ENCODE peak calls at places on chromosomes 3 and 15, in five cellular contexts. Y is NT2/D1, I is suprapubic skin, D is right cardiac atrium, V is endothelial cell of umbilical vein. E is an unnamed sample. For H3K4me1, the result is how much of the 10 kb centered on the place peaks cover.

GRCh38 chr3:113707835-113708234 is 11.4 kb upstream of the USF3 start:
- DNase-seq in D (no peak), V (no peak), I (no peak), Y (no peak), E (no peak)

GRCh38 chr3:65953881-65954733 is 84.6 kb downstream of the MAGI1 start:
- DNase-seq in Y (no peak), I (no peak), D (peak), V (peak), E (no peak)

GRCh38 chr3:31180274-31180673 is 285.8 kb upstream of the GADL1 start:
- DNase-seq in I (no peak), D (no peak), V (no peak), Y (no peak), E (no peak)

GRCh38 chr3:56522374-56522773 is 34.6 kb upstream of the CCDC66 start:
- DNase-seq in I (no peak), D (no peak), V (no peak), Y (peak), E (no peak)

GRCh38 chr3:87006844-87007439 is 16.0 kb upstream of the VGLL3 start:
- DNase-seq in Y (no peak), V (no peak), I (no peak), D (no peak), E (no peak)

GRCh38 chr15:35852818-35853624 is 307.1 kb upstream of the DPH6 start:
- DNase-seq in D (no peak), I (no peak), Y (no peak), V (no peak), E (no peak)

GRCh38 chr15:77083381-77084160 is 12.7 kb upstream of the TSPAN3 start:
- DNase-seq in V (peak), I (no peak), D (peak), Y (no peak), E (peak)

GRCh38 chr15:100041380-100041779 is 300.4 kb downstream of the ADAMTS17 start:
- DNase-seq in I (no peak), D (no peak), V (no peak), Y (no peak), E (no peak)

GRCh38 chr15:81133782-81134461 is at the start of gene CFAP161:
- DNase-seq in V (peak), D (peak), I (peak), Y (peak), E (peak)

GRCh38 chr15:41233367-41233771 is 2.3 kb downstream of the CHP1 start:
- DNase-seq in Y (no peak), I (no peak), D (no peak), V (peak), E (no peak)

GRCh38 chr15:39287322-39288195 is 293.3 kb upstream of the THBS1 start:
- DNase-seq in D (no peak), Y (no peak), V (peak), I (no peak), E (no peak)

GRCh38 chr15:26665950-26666921 is 106.6 kb downstream of the GABRB3 start:
- DNase-seq in V (no peak), D (no peak), Y (peak), I (no peak), E (no peak)

GRCh38 chr3:78977073-78977472 is 790.7 kb downstream of the ROBO1 start:
- DNase-seq in V (peak), I (no peak), D (no peak), Y (no peak), E (no peak)

GRCh38 chr15:72116680-72117447 is 1.1 kb downstream of the MYO9A start:
- DNase-seq in I (peak), D (peak), V (peak), Y (no peak), E (no peak)

GRCh38 chr3:45948409-45948808 is 5.1 kb downstream of the CXCR6 start:
- DNase-seq in D (no peak), I (no peak), V (no peak), Y (no peak), E (no peak)

GRCh38 chr3:107928084-107928445 is 162.8 kb downstream of the CD47 start:
- DNase-seq in Y (no peak), D (no peak), I (no peak), V (peak), E (no peak)

GRCh38 chr3:125045965-125046364 is 9.8 kb downstream of the HEG1 start:
- DNase-seq in V (no peak), Y (no peak), I (no peak), D (no peak), E (no peak)

GRCh38 chr15:97904196-97904572 is 56.3 kb upstream of the ARRDC4 start:
- DNase-seq in Y (peak), V (peak), I (peak), D (peak), E (peak)

GRCh38 chr3:123620338-123620737 is 35.5 kb upstream of the HACD2 start:
- DNase-seq in D (no peak), Y (no peak), I (no peak), V (no peak), E (no peak)

GRCh38 chr15:72907733-72908132 is 124.2 kb upstream of the ADPGK start:
- DNase-seq in Y (no peak), D (peak), V (no peak), I (no peak), E (no peak)

GRCh38 chr3:126851382-126851781 is 131.5 kb upstream of the PLXNA1 start:
- DNase-seq in I (no peak), Y (no peak), V (no peak), D (no peak), E (no peak)

GRCh38 chr15:38401101-38401500 is 52.8 kb upstream of the FAM98B start:
- DNase-seq in V (no peak), Y (no peak), D (peak), I (no peak), E (no peak)

GRCh38 chr3:144362126-144362525 is 390.5 kb downstream of the DIPK2A start:
- DNase-seq in V (no peak), Y (no peak), I (no peak), D (no peak), E (no peak)

GRCh38 chr3:123862152-123862551 is 22.0 kb downstream of the MYLK start:
- DNase-seq in D (no peak), Y (no peak), V (no peak), I (no peak), E (no peak)

GRCh38 chr15:98043160-98044059 is 82.9 kb downstream of the ARRDC4 start:
- DNase-seq in V (no peak), D (no peak), Y (no peak), I (no peak), E (no peak)

GRCh38 chr3:195865752-195866151 is 42.6 kb downstream of the TNK2 start:
- DNase-seq in D (no peak), Y (no peak), V (no peak), I (no peak), E (no peak)

GRCh38 chr15:65521355-65521754 is 3.9 kb upstream of the DPP8 start:
- DNase-seq in I (no peak), Y (no peak), D (peak), V (no peak), E (no peak)

GRCh38 chr3:124791639-124792111 is 61.4 kb downstream of the UMPS start:
- DNase-seq in D (peak), I (no peak), Y (no peak), V (no peak), E (no peak)

DNA sequence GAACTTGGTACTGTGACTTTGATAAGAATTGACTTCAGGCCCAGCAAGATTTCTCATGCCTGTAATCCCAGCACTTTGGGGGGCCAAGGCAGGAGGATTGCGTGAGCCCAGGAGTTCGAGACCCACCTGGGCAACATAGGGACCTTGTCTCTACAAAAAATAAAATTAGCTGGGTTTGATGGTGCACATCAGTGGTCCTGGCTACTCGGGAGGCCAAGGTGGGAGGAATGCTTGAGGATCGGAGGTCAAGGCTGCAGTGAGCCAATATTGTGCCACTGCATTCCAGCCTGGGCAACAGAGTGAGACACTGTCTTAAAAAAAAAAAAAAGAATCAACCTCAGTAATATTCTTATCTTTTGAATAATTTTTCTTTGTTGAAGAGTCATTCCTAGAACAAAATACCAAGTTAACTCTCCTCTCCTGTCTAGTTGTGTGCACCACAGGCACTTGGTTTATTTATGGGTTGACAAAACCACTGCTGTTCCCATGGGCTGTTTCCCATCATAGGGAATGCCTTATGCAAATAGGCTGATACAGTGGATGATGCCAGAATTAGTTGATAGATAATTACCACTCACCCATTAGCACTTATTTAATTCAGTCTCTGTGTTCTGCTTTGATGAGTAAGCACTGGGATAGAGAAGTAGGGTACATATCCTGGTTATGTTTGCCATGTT is 32.8 kb downstream of the TRAK1 start:
- DNase-seq in D (no peak), I (no peak), V (no peak), Y (no peak), E (no peak)
- H3K4me3 ChIP-seq in D (no peak), I (no peak), V (no peak), Y (no peak), E (no peak)

DNA sequence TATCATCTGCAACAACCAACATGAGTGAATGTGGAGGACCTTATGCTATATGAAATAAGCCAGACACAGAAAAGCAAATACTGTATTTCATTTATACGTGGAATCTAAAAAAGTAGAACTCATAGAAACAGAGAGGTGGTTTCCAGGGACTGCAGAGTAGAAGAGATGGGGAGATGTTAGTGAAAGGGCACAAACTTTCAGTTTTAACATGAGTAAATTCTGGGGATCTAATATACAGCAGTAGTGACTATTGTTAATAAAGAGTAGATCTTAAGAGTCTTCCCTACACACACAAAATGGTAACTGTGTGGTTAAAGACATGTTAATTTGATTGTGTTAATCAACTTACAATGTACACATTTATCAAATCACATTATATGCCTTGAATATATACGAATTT is 20.9 kb upstream of the MELTF start:
- DNase-seq in Y (no peak), D (no peak), V (no peak), I (no peak), E (no peak)
- H3K4me1 ChIP-seq in Y (under half), D (under half), V (under half), I (under half), E (under half)

DNA sequence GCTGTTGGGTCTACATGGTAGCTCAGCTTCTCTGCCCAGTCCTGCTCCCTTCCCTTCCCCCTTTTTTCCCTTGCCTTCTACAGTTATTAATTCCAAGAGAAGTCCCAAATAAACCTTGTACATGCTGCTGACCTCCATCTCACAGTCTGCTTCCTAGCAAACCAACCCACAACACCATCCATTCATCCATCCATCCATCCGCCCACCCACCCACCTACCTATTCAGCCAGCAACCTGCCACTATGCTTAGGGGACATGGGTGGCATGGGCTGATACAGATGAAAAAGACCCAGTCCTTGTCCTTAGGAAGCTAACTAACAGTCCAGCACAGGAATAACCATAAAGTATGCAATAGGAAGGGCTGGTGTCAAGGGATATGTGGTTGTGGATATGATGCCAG is 5.7 kb downstream of the TNFAIP8L3 start:
- DNase-seq in Y (no peak), V (no peak), D (no peak), I (no peak), E (no peak)
- H3K4me3 ChIP-seq in Y (no peak), V (no peak), D (no peak), I (no peak), E (no peak)

GRCh38 chr3:152611905-152612304 is 223.0 kb upstream of the P2RY1 start:
- DNase-seq in D (no peak), Y (no peak), V (no peak), I (no peak), E (no peak)
- H3K4me1 ChIP-seq in D (under half), Y (under half), V (under half), I (under half), E (under half)

GRCh38 chr15:67166280-67167009 is 88.0 kb downstream of the AAGAB start:
- DNase-seq in V (no peak), D (no peak), I (peak), Y (no peak), E (no peak)
- H3K4me3 ChIP-seq in V (no peak), D (no peak), I (no peak), Y (peak), E (no peak)

GRCh38 chr3:138348950-138349739 is 766 bp downstream of the MRAS start:
- DNase-seq in V (peak), I (peak), Y (no peak), D (peak), E (no peak)
- H3K4me1 ChIP-seq in V (under half), I (under half), Y (under half), D (under half), E (under half)

GRCh38 chr3:188453431-188454384 is 299.8 kb downstream of the LPP start:
- DNase-seq in V (no peak), Y (no peak), D (no peak), I (no peak), E (no peak)
- H3K4me3 ChIP-seq in V (no peak), Y (no peak), D (no peak), I (no peak), E (no peak)

GRCh38 chr15:101522091-101522490 is 32.6 kb upstream of the PCSK6 start:
- DNase-seq in I (no peak), D (no peak), Y (no peak), V (no peak), E (no peak)
- H3K4me1 ChIP-seq in I (under half), D (under half), Y (under half), V (under half), E (under half)